ENCODE peak calls at places on chromosomes 12 and 14, in five cellular contexts. J is H1, Y is HepG2, U is HCT116, C is GM12878. Q is an unnamed sample.
A peak's percentile ranks its signal among the peaks of the same experiment; 100 is the strongest.

GRCh38 chr12:34397591-34398365 is 375.5 kb downstream of the ALG10 start:
- DNase-seq in J (peak; percentile 1), Y (no peak), U (no peak), C (no peak), Q (no peak)

GRCh38 chr12:62726471-62726980 is 208.4 kb downstream of the PPM1H start:
- DNase-seq in J (no peak), Y (no peak), U (no peak), C (no peak), Q (no peak)

GRCh38 chr12:12723147-12723680 is 6.0 kb downstream of the CDKN1B start:
- DNase-seq in J (no peak), Y (no peak), U (no peak), C (no peak), Q (no peak)

GRCh38 chr12:124745468-124745890 is 118.2 kb downstream of the SCARB1 start:
- DNase-seq in J (no peak), Y (no peak), U (no peak), C (no peak), Q (no peak)

GRCh38 chr14:96629558-96630222 is 127.5 kb downstream of the PAPOLA start:
- DNase-seq in J (peak; percentile 19), Y (no peak), U (no peak), C (no peak), Q (no peak)

GRCh38 chr14:79111963-79112362 is 941.8 kb downstream of the NRXN3 start:
- DNase-seq in J (no peak), Y (no peak), U (no peak), C (no peak), Q (no peak)

GRCh38 chr14:102440392-102440791 is 69.2 kb downstream of the ANKRD9 start:
- DNase-seq in J (no peak), Y (no peak), U (no peak), C (no peak), Q (no peak)

GRCh38 chr12:13340149-13340548 is 143.6 kb downstream of the EMP1 start:
- DNase-seq in J (no peak), Y (no peak), U (no peak), C (no peak), Q (no peak)

GRCh38 chr14:55170526-55170925 is 20.9 kb downstream of the DLGAP5 start:
- DNase-seq in J (no peak), Y (no peak), U (no peak), C (no peak), Q (no peak)

GRCh38 chr12:26810330-26810729 is 22.7 kb downstream of the ITPR2 start:
- DNase-seq in J (no peak), Y (no peak), U (no peak), C (no peak), Q (no peak)

GRCh38 chr14:54223978-54224377 is 172.8 kb upstream of the CDKN3 start:
- DNase-seq in J (no peak), Y (no peak), U (no peak), C (no peak), Q (no peak)

GRCh38 chr14:105120056-105120455 is 48.5 kb downstream of the JAG2 start:
- DNase-seq in J (no peak), Y (no peak), U (no peak), C (no peak), Q (no peak)

GRCh38 chr12:124440841-124441381 is 126.5 kb downstream of the NCOR2 start:
- DNase-seq in J (no peak), Y (no peak), U (no peak), C (no peak), Q (no peak)

GRCh38 chr12:41286426-41286825 is 98.3 kb downstream of the PDZRN4 start:
- DNase-seq in J (no peak), Y (peak; percentile 75), U (no peak), C (no peak), Q (no peak)

GRCh38 chr14:69044965-69045555 is 66.0 kb upstream of the ACTN1 start:
- DNase-seq in J (no peak), Y (no peak), U (no peak), C (no peak), Q (no peak)

DNA sequence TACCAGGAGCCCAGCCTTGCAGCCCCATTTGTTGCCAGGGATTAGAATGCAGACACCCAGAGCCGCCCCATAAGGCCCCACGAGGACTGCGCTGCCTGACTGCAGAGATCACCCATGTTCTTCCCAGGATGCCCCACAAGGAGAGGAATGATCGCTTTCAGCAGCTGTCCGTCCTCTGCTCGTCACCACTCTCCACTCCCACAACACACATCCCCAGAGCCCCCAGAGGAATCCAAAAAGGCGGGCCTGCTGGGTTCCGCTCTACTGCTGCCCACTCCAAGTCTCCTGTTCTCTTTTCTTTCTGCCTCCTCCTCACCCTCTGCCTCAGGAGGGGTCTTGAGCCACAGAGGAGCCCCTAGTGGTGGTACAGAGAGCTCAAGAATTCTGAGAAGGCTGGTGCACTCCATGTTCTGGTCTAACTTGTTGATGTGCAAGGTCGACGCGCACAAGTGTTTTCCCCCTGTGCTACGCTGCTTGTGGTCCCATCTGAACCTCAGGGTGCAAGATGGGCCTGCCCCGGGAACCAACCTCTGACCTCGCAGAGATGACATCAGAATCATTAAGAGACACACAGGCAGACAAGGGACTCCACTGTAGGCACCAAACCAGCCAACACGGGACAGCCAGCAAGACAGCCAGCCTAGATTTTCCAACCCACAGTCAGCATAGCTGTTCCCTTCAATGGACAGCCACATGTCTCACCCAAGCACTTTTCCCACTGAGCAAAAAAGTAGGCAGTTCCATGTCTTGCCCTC is 30.0 kb downstream of the PXN start:
- DNase-seq in J (no peak), Y (no peak), U (no peak), C (no peak), Q (no peak)
- TF ChIP-seq SRF in J (no peak), Y (no peak), U (no peak), C (no peak), Q (no peak)

DNA sequence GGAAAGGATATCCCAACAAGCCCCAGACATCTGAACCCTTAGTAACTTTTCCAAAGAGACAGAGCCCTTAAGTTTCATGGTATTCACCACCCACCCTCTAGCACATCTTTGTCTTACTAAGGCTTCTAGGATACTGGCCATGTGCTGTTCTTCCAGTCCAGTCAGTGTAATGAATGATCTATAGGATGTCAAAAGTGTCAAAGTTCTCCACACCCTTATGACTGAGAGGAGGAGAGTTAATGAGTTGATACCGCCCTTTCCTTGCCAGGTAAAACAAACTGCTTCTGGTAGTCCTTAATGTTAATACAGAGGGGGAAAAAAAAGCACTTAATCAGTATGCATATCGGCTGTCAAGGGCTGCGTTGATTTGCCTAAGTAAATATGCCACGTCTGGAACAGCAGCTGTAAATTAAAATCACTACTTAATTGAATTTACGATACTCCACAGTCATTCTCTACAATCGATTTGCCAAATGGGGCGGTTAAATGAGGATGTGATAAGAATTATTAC is 416.1 kb downstream of the KCNH5 start:
- DNase-seq in J (no peak), Y (no peak), U (no peak), C (no peak), Q (no peak)
- TF ChIP-seq SIN3A in J (no peak), Y (no peak), U (no peak), C (no peak), Q (no peak)

DNA sequence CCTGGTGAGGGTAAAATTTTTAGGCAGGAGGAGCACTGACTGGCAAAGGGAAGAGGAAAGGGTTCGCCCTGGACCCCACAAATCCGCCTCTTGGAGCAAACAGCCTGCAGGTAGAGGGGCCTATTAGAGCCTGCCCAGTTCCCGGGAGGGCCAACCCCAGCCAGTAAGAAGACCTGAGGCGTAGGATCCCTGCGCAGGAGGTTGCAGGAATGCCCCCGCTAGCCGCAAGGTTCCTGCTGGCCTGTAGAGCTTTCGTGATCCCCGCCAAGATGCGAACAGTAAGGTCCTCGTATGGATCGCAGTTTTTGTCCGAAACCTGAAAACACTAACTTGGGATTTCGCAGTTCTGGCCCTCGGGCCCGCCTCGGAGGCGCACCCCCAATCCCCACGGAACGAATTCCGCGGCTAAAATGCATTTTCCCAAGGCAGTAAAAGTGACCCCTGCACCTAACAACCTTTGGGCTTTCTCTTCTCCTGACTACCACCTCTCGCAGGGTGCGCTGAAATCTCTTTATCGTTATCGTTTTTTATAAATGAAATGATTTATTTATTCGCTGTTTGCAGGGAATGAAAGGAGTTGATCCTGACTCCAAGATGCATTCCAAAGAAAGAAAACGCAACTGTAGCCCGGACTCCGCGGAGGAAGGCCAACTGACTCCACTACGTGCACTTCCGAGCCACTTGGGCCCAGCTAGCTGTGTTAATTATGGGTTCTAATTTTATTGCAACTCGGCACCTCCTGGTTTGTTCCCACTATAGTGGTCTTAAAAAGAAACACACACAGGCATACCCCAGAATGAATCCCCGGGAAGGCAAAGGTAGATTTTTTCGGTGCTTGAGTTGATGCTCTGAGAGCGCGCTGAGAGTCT is 7.2 kb upstream of the PAX9 start:
- DNase-seq in J (peak; percentile 66), Y (no peak), U (no peak), C (no peak), Q (no peak)
- TF ChIP-seq SRF in J (no peak), Y (no peak), U (no peak), C (no peak), Q (no peak)

GRCh38 chr14:77065851-77066554 is 32.1 kb upstream of the CIPC start:
- DNase-seq in J (no peak), Y (no peak), U (no peak), C (no peak), Q (no peak)
- TF ChIP-seq SIN3A in J (no peak), Y (no peak), U (no peak), C (no peak), Q (no peak)

GRCh38 chr12:69519871-69520270 is 49.7 kb downstream of the FRS2 start:
- DNase-seq in J (no peak), Y (no peak), U (no peak), C (no peak), Q (no peak)
- TF ChIP-seq SRF in J (no peak), Y (no peak), U (no peak), C (no peak), Q (no peak)

DNA sequence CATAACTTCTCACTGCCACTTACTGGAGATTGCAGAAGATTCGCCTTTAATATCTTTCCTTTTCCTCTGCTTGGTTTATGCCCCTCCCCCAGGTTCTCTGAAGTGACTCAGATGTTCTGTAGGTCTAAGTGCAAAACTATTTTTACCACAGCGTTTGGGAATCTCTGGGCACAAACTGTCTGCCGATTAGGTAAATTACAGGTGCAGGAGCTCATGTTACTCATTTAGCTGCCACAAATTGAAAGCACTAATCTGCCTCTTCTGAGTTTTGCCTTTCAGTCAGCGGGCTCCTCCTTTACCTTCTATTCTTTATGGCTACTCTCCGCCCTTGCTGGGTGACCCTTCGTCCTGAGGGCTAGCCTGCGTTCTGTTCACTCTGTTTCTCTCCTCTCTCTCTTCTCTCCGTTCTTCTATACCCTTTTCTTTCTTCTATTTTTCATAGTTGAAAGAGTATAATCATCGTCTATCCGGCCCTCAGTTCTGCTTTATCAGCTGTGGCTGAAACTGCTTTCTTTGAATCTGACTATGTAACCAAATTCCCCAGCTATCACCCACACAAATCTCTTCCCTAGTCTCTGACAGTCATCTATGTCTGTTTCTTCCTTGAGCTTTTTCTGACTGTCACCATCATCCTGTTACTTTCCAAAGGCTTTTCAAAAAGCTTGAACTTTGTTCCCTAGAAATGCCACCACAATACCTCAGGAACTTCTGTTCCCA is 4.4 kb upstream of the MYF6 start:
- DNase-seq in J (no peak), Y (peak; percentile 5), U (no peak), C (peak; percentile 23), Q (no peak)
- TF ChIP-seq SIN3A in J (no peak), Y (no peak), U (no peak), C (no peak), Q (no peak)

GRCh38 chr12:47225356-47225755 is 145.6 kb upstream of the AMIGO2 start:
- DNase-seq in J (no peak), Y (no peak), U (no peak), C (no peak), Q (no peak)

GRCh38 chr12:47222592-47222959 is 142.8 kb upstream of the AMIGO2 start:
- DNase-seq in J (peak; percentile 47), Y (no peak), U (no peak), C (no peak), Q (no peak)

GRCh38 chr12:47222960-47223847 is 143.4 kb upstream of the AMIGO2 start:
- DNase-seq in J (peak; percentile 61), Y (no peak), U (no peak), C (no peak), Q (peak; percentile 38)

GRCh38 chr12:47224563-47225133 is 144.9 kb upstream of the AMIGO2 start:
- DNase-seq in J (no peak), Y (no peak), U (no peak), C (no peak), Q (no peak)

GRCh38 chr12:47223848-47224213 is 144.1 kb upstream of the AMIGO2 start:
- DNase-seq in J (no peak), Y (peak; percentile 64), U (no peak), C (no peak), Q (no peak)
- TF ChIP-seq SRF in J (no peak), Y (no peak), U (no peak), C (no peak), Q (no peak)